ENCODE peak calls at places on chromosomes 7 and 10, in five cellular contexts. Q is body of pancreas, M is A549, J is IMR-90, I is heart left ventricle. W is an unnamed sample.

GRCh38 chr10:22670796-22671195 is 43.6 kb downstream of the PIP4K2A start:
- DNase-seq in I (peak), M (no peak), J (peak), Q (no peak), W (no peak)

GRCh38 chr10:124562425-124563060 is 100.9 kb downstream of the LHPP start:
- DNase-seq in Q (no peak), M (no peak), J (no peak), I (no peak), W (no peak)

GRCh38 chr7:451255-452229 is 68.1 kb downstream of the PDGFA start:
- DNase-seq in Q (no peak), M (no peak), I (no peak), J (no peak), W (no peak)

GRCh38 chr7:103870664-103871063 is 118.8 kb downstream of the RELN start:
- DNase-seq in J (no peak), M (no peak), I (no peak), Q (no peak), W (no peak)

GRCh38 chr10:72952901-72953223 is 1.7 kb downstream of the PLA2G12B start:
- DNase-seq in I (no peak), J (no peak), Q (no peak), M (no peak), W (no peak)

GRCh38 chr7:29281782-29282541 is 87.4 kb downstream of the CHN2 start:
- DNase-seq in Q (peak), J (no peak), I (peak), M (no peak), W (no peak)

GRCh38 chr7:85685901-85686300 is 499.0 kb upstream of the SEMA3D start:
- DNase-seq in M (no peak), J (no peak), Q (no peak), I (no peak), W (no peak)

GRCh38 chr10:33274096-33274785 is 60.2 kb downstream of the NRP1 start:
- DNase-seq in M (peak), I (no peak), J (no peak), Q (no peak), W (no peak)

GRCh38 chr7:122628651-122629411 is 70.1 kb downstream of the RNF133 start:
- DNase-seq in J (no peak), I (no peak), Q (no peak), M (no peak), W (no peak)

GRCh38 chr7:151838861-151839381 is 38.0 kb downstream of the PRKAG2 start:
- DNase-seq in M (no peak), Q (peak), J (no peak), I (no peak), W (no peak)

GRCh38 chr7:118289476-118289875 is 65.0 kb downstream of the ANKRD7 start:
- DNase-seq in M (no peak), Q (no peak), J (no peak), I (no peak), W (no peak)

GRCh38 chr7:117992635-117993034 is 119.4 kb upstream of the CTTNBP2 start:
- DNase-seq in Q (no peak), M (no peak), I (no peak), J (no peak), W (no peak)

GRCh38 chr7:40024048-40024447 is 74.0 kb downstream of the CDK13 start:
- DNase-seq in I (no peak), Q (no peak), M (no peak), J (no peak), W (no peak)
- TF ChIP-seq POLR2A in I (no peak), Q (no peak), M (no peak), J (no peak), W (no peak)

DNA sequence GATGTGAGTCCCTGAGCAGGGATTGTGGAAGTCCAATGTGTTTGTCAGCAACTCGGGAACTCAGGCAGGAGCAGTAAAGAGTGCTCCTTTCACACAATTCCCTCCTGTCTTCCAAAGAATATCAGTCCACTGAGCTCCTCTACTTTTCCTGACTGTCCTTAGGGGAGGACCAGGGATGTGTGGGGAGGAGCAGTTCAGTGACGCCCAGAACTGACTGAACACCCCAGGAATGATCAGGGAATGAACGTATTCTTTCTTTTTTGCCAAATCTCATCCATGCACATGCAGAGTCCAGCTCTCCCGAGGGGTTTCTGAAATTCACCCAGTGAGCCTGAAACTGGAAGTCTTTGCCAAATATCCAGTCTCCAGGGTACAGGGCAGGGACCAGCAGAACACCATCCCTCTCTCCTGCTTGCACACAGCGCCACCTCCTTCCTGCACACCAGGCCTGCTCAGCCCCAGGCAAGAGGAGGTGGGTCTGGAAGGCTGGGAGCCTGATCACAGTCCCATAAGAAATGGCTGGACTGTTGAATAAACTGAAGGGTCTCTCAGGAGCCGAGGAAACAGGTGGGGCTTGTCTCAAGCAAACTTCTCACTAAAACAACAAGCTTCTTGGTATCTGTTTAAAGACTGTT is 294.7 kb downstream of the C7orf25 start:
- DNase-seq in I (peak), Q (no peak), J (no peak), M (no peak), W (no peak)
- H3K4me3 ChIP-seq in I (no peak), Q (no peak), J (no peak), M (no peak), W (no peak)

GRCh38 chr7:140176811-140177702 is at the start of gene KDM7A:
- DNase-seq in I (peak), J (peak), M (peak), Q (peak), W (peak)
- TF ChIP-seq POLR2A in I (peak), J (peak), M (peak), Q (peak), W (peak)

GRCh38 chr7:64849250-64849923 is 53.7 kb upstream of the ZNF273 start:
- DNase-seq in Q (no peak), J (peak), M (no peak), I (peak), W (no peak)
- H3K4me3 ChIP-seq in Q (no peak), J (no peak), M (no peak), I (no peak), W (no peak)

GRCh38 chr10:97518601-97519043 is 19.9 kb downstream of the UBTD1 start:
- DNase-seq in I (no peak), J (peak), Q (no peak), M (no peak), W (no peak)
- TF ChIP-seq POLR2A in I (no peak), J (no peak), Q (no peak), M (no peak), W (no peak)

GRCh38 chr10:60298408-60299389 is 91.0 kb downstream of the ANK3 start:
- DNase-seq in J (no peak), Q (no peak), I (no peak), M (no peak), W (no peak)
- H3K4me3 ChIP-seq in J (no peak), Q (no peak), I (peak), M (no peak), W (peak)

GRCh38 chr10:28284126-28284525 is 18.7 kb downstream of the MPP7 start:
- DNase-seq in M (no peak), I (no peak), Q (peak), J (no peak), W (no peak)

GRCh38 chr10:28281726-28282325 is 21.0 kb downstream of the MPP7 start:
- DNase-seq in M (no peak), J (no peak), Q (peak), I (no peak), W (no peak)

GRCh38 chr10:28283251-28283650 is 19.6 kb downstream of the MPP7 start:
- DNase-seq in Q (no peak), J (no peak), I (no peak), M (no peak), W (no peak)

GRCh38 chr10:28282341-28282740 is 20.5 kb downstream of the MPP7 start:
- DNase-seq in J (no peak), I (no peak), Q (no peak), M (no peak), W (no peak)

GRCh38 chr10:28285816-28286215 is 17.0 kb downstream of the MPP7 start:
- DNase-seq in I (no peak), M (no peak), J (no peak), Q (no peak), W (no peak)
- TF ChIP-seq POLR2A in I (no peak), M (no peak), J (no peak), Q (no peak), W (no peak)

W was measured in tibial nerve.